ENCODE peak calls at places on chromosomes 6 and 20, in seven cellular contexts. M is H1, Q is HCT116, O is K562, E is SK-N-SH, L is GM12878, I is HepG2. C is an unnamed sample.

GRCh38 chr6:4640139-4640538 is 136.1 kb upstream of the CDYL start:
- DNase-seq in Q (no peak), E (no peak), O (no peak), I (no peak), M (no peak), L (no peak), C (peak)

GRCh38 chr6:101614774-101615173 is 221.3 kb downstream of the GRIK2 start:
- DNase-seq in E (no peak), I (no peak), Q (peak), L (no peak), O (no peak), M (no peak), C (no peak)

GRCh38 chr6:149032599-149033405 is 284.7 kb upstream of the TAB2 start:
- DNase-seq in E (peak), I (peak), Q (no peak), O (no peak), M (no peak), L (peak), C (peak)

GRCh38 chr6:82976179-82976578 is 89.5 kb downstream of the UBE3D start:
- DNase-seq in E (no peak), L (no peak), M (no peak), O (no peak), Q (no peak), I (no peak), C (no peak)

GRCh38 chr6:110329729-110330436 is 28.3 kb downstream of the METTL24 start:
- DNase-seq in O (no peak), I (peak), L (no peak), Q (no peak), E (no peak), M (no peak), C (peak)

GRCh38 chr6:148593130-148593812 is 153.6 kb upstream of the UST start:
- DNase-seq in M (no peak), L (no peak), Q (no peak), I (no peak), E (no peak), O (no peak), C (no peak)

GRCh38 chr6:34757687-34758274 is 476 bp downstream of the SNRPC start:
- DNase-seq in O (no peak), L (no peak), Q (no peak), I (no peak), M (no peak), E (no peak), C (no peak)

GRCh38 chr6:163579111-163579879 is 164.8 kb downstream of the QKI start:
- DNase-seq in L (no peak), Q (no peak), O (peak), I (no peak), E (no peak), M (no peak), C (no peak)

GRCh38 chr20:4102381-4102780 is 87.0 kb upstream of the RNF24 start:
- DNase-seq in I (no peak), O (no peak), E (no peak), L (no peak), Q (no peak), M (peak), C (no peak)

GRCh38 chr6:116218172-116218633 is 35.7 kb downstream of the TSPYL4 start:
- DNase-seq in I (no peak), L (no peak), E (no peak), Q (no peak), M (no peak), O (no peak), C (no peak)

DNA sequence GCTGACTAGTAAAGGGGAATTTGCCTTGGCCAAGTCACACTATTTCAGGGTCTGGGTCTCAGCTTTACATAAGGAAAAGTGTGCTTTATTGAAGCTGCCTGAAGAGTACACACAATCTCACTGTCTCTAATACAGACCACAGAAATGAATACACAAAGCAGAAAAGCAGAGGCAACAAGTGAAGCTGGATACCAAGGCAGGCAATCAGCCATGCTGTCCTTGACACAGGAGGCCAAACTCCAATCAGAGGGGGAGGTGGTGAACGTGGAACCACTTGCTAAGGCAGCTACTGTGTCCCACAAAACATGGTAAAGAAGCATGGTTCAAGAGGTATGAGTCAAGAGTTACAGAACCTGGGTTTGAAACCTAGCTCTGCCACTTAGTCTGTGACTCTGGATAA is 21.8 kb upstream of the CCND3 start:
- DNase-seq in E (no peak), I (peak), L (no peak), O (no peak), M (no peak), Q (no peak), C (no peak)
- TF ChIP-seq JUND in E (no peak), I (no peak), L (no peak), O (no peak), M (no peak), Q (no peak), C (no peak)

GRCh38 chr20:52518735-52519134 is 327.2 kb upstream of the ZFP64 start:
- DNase-seq in O (no peak), I (no peak), L (peak), Q (no peak), M (no peak), E (no peak), C (no peak)
- TF ChIP-seq JUND in O (no peak), I (no peak), L (no peak), Q (no peak), M (no peak), E (no peak), C (no peak)

GRCh38 chr6:8278562-8278961 is 156.8 kb downstream of the SLC35B3 start:
- DNase-seq in L (no peak), M (no peak), O (no peak), I (no peak), Q (no peak), E (peak), C (no peak)
- TF ChIP-seq JUND in L (no peak), M (no peak), O (no peak), I (no peak), Q (no peak), E (no peak), C (no peak)

GRCh38 chr6:168095171-168095691 is 16.2 kb upstream of the FRMD1 start:
- DNase-seq in I (no peak), Q (no peak), L (no peak), M (no peak), E (no peak), O (no peak), C (no peak)

GRCh38 chr6:168091381-168092264 is 12.6 kb upstream of the FRMD1 start:
- DNase-seq in M (no peak), Q (no peak), L (no peak), I (no peak), E (no peak), O (no peak), C (no peak)

GRCh38 chr6:168092541-168092940 is 13.5 kb upstream of the FRMD1 start:
- DNase-seq in L (no peak), E (no peak), O (no peak), I (no peak), Q (no peak), M (no peak), C (no peak)

GRCh38 chr6:168093071-168093505 is 14.1 kb upstream of the FRMD1 start:
- DNase-seq in I (peak), Q (no peak), M (no peak), O (no peak), E (peak), L (no peak), C (no peak)

GRCh38 chr6:168093634-168094033 is 14.6 kb upstream of the FRMD1 start:
- DNase-seq in E (peak), O (no peak), I (no peak), Q (no peak), M (no peak), L (no peak), C (no peak)
- TF ChIP-seq JUND in E (no peak), O (no peak), I (no peak), Q (no peak), M (no peak), L (no peak), C (no peak)

GRCh38 chr6:11527274-11527870 is 10.2 kb upstream of the TMEM170B start:
- DNase-seq in L (no peak), E (no peak), I (no peak), O (no peak), Q (no peak), M (no peak), C (peak)
- TF ChIP-seq JUND in L (no peak), E (no peak), I (no peak), O (no peak), Q (no peak), M (no peak), C (no peak)

GRCh38 chr20:39110819-39111136 is 148.6 kb downstream of the DHX35 start:
- DNase-seq in I (no peak), L (no peak), M (no peak), O (no peak), E (no peak), Q (no peak), C (no peak)

GRCh38 chr20:39109933-39110818 is 148.0 kb downstream of the DHX35 start:
- DNase-seq in O (no peak), I (no peak), M (no peak), E (no peak), Q (no peak), L (no peak), C (no peak)

GRCh38 chr20:39108746-39109145 is 146.6 kb downstream of the DHX35 start:
- DNase-seq in L (no peak), Q (no peak), M (no peak), E (no peak), O (no peak), I (peak), C (no peak)

GRCh38 chr20:39111359-39112195 is 149.4 kb downstream of the DHX35 start:
- DNase-seq in M (peak), Q (no peak), E (no peak), I (no peak), L (no peak), O (no peak), C (no peak)

DNA sequence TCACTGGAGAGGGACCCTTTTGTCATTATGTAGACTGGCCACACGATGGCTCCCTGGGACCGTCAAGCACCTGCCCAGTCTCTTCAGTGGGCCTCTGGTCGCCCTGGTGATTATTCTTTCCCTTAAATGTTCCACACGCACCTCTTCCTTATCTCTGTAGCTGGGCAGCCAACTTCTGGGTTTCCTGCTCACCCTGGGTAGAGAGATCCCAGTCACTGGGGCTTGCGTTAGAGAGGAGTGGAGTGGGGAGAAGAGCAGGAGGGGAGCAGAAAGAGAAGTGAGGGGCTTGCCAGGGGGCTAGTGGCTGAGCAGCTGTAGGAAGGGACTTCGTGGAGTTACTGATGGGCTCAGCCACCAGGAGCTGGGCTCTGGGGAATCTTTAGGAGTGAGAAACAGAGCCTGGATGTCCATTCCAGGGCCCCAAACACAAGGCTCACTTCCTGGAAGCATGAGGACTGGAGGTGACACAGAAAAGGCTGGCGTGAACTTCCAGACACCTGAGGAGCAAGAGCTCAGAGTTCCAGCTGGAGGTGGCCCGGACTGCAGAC is 150.1 kb downstream of the DHX35 start:
- DNase-seq in O (peak), I (peak), E (peak), M (peak), L (no peak), Q (peak), C (peak)
- TF ChIP-seq JUND in O (no peak), I (no peak), E (no peak), M (no peak), L (no peak), Q (no peak), C (no peak)

GRCh38 chr6:106039836-106040592 is 46.1 kb upstream of the PRDM1 start:
- DNase-seq in M (no peak), Q (no peak), L (no peak), I (no peak), O (no peak), E (no peak), C (no peak)

GRCh38 chr6:106033806-106034205 is 52.3 kb upstream of the PRDM1 start:
- DNase-seq in O (no peak), E (no peak), Q (no peak), L (no peak), I (no peak), M (no peak), C (no peak)

GRCh38 chr6:106035655-106036054 is 50.5 kb upstream of the PRDM1 start:
- DNase-seq in M (no peak), I (no peak), O (no peak), E (no peak), L (no peak), Q (no peak), C (no peak)

GRCh38 chr6:106037060-106037459 is 49.1 kb upstream of the PRDM1 start:
- DNase-seq in I (no peak), M (no peak), Q (no peak), O (no peak), L (no peak), E (no peak), C (no peak)
- TF ChIP-seq JUND in I (no peak), M (no peak), Q (no peak), O (no peak), L (no peak), E (peak), C (no peak)

GRCh38 chr6:52992980-52993379 is 2.1 kb downstream of the GSTA4 start:
- DNase-seq in M (no peak), Q (no peak), I (no peak), L (no peak), O (no peak), E (no peak), C (no peak)

GRCh38 chr6:52993461-52993860 is 1.6 kb downstream of the GSTA4 start:
- DNase-seq in I (no peak), L (no peak), O (no peak), M (no peak), E (no peak), Q (no peak), C (no peak)

GRCh38 chr6:52995913-52996685 is 1.0 kb upstream of the GSTA4 start:
- DNase-seq in M (peak), L (peak), Q (peak), O (no peak), I (peak), E (peak), C (peak)

GRCh38 chr6:52994789-52995078 is 350 bp downstream of the GSTA4 start:
- DNase-seq in I (no peak), Q (no peak), E (peak), L (no peak), O (peak), M (no peak), C (no peak)

GRCh38 chr6:52994031-52994788 is 874 bp downstream of the GSTA4 start:
- DNase-seq in M (no peak), I (peak), Q (no peak), L (no peak), O (no peak), E (peak), C (no peak)
- TF ChIP-seq JUND in M (no peak), I (no peak), Q (no peak), L (no peak), O (no peak), E (no peak), C (no peak)

DNA sequence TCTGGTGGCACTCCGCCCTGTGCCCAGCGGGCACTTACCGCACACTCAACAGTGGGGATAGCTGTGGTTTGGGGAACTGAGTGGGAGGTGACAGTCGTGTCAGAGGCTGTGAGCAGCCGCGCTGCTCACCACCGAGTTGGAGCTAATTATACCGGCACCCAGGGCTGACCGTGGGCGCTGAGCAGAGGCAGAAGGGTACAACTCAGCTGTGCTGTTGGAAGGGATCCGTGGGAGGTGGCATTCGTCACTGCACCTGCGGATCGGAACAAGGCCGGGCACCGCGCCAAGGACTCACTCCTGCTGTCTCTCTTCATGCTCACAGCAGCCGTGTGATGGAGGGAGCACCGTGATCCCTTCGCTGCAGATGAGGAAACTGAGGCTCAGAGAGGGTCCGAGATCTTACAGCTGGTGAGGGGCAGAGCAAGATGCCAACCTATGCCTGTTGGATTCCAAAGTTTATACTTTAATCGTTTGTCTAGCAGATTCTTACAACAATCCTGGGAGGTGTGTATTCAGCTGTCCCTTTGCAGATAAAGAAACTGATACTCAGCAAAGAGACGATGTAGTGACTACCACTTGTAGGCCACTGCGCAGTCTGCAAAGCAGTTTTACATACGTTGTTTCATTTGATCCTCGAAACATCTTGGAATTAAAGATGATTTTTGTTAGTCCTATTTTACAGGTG is 713 bp upstream of the ELMO2 start:
- DNase-seq in O (no peak), I (peak), Q (peak), L (peak), M (no peak), E (peak), C (peak)
- TF ChIP-seq JUND in O (no peak), I (no peak), Q (no peak), L (no peak), M (no peak), E (no peak), C (no peak)

GRCh38 chr6:152299336-152299735 is 337.8 kb downstream of the SYNE1 start:
- DNase-seq in O (no peak), E (no peak), I (no peak), L (no peak), M (no peak), Q (no peak), C (no peak)
- TF ChIP-seq JUND in O (no peak), E (no peak), I (no peak), L (no peak), M (no peak), Q (no peak), C (no peak)

C was measured in T47D.